ENCODE peak calls at places on chromosomes 16 and 17, in four cellular contexts. Y, U, H and F are unnamed samples.

GRCh38 chr17:17406225-17406624 is 70.6 kb upstream of the MED9 start:
- DNase-seq in Y (no peak), U (no peak), H (no peak), F (no peak)

GRCh38 chr17:68238894-68239293 is 8.9 kb upstream of the AMZ2 start:
- DNase-seq in Y (no peak), U (no peak), H (no peak), F (no peak)

GRCh38 chr16:70610273-70611223 is 35.8 kb upstream of the IL34 start:
- DNase-seq in Y (no peak), U (no peak), H (no peak), F (no peak)

GRCh38 chr17:46769531-46770438 is 48.7 kb downstream of the WNT3 start:
- DNase-seq in Y (peak), U (no peak), H (no peak), F (no peak)

GRCh38 chr17:56785396-56785795 is 48.3 kb downstream of the C17orf67 start:
- DNase-seq in Y (peak), U (no peak), H (no peak), F (no peak)

GRCh38 chr16:74623214-74623842 is 16.4 kb upstream of the GLG1 start:
- DNase-seq in Y (peak), U (no peak), H (no peak), F (no peak)

GRCh38 chr16:48860341-48860740 is 250.4 kb upstream of the N4BP1 start:
- DNase-seq in Y (peak), U (no peak), H (no peak), F (no peak)

GRCh38 chr17:43018008-43018853 is 4.0 kb downstream of the VAT1 start:
- DNase-seq in Y (no peak), U (no peak), H (peak), F (no peak)

GRCh38 chr17:12421646-12422306 is 243.9 kb upstream of the MYOCD start:
- DNase-seq in Y (no peak), U (no peak), H (no peak), F (no peak)

GRCh38 chr17:27407916-27408846 is 48.1 kb upstream of the KSR1 start:
- DNase-seq in Y (peak), U (no peak), H (no peak), F (peak)

GRCh38 chr16:11698271-11698689 is 30.0 kb downstream of the SNN start:
- DNase-seq in Y (no peak), U (no peak), H (no peak), F (no peak)

GRCh38 chr17:17041018-17041521 is 1.2 kb upstream of the MPRIP start:
- DNase-seq in Y (peak), U (no peak), H (no peak), F (no peak)

GRCh38 chr17:41421116-41421515 is 3.3 kb downstream of the KRT37 start:
- DNase-seq in Y (peak), U (no peak), H (no peak), F (no peak)

GRCh38 chr17:82943339-82943738 is 103.5 kb upstream of the ZNF750 start:
- DNase-seq in Y (no peak), U (no peak), H (no peak), F (no peak)

GRCh38 chr17:46979023-46979870 is at the start of gene RPRML:
- DNase-seq in Y (no peak), U (no peak), H (peak), F (no peak)

GRCh38 chr17:34569591-34569990 is 9.8 kb upstream of the TMEM132E start:
- DNase-seq in Y (no peak), U (no peak), H (no peak), F (no peak)

GRCh38 chr16:11507991-11508390 is 78.7 kb downstream of the LITAF start:
- DNase-seq in Y (no peak), U (no peak), H (no peak), F (no peak)

GRCh38 chr17:63099420-63099819 is 133.4 kb downstream of the TANC2 start:
- DNase-seq in Y (no peak), U (no peak), H (no peak), F (no peak)

GRCh38 chr17:75008373-75008772 is 4.1 kb upstream of the MRPL58 start:
- DNase-seq in Y (no peak), U (no peak), H (no peak), F (no peak)

GRCh38 chr16:6081320-6081976 is 983.9 kb upstream of the EEF2KMT start:
- DNase-seq in Y (no peak), U (no peak), H (no peak), F (no peak)

GRCh38 chr16:1398826-1399581 is 15.5 kb downstream of the UNKL start:
- DNase-seq in Y (no peak), U (no peak), H (no peak), F (no peak)

DNA sequence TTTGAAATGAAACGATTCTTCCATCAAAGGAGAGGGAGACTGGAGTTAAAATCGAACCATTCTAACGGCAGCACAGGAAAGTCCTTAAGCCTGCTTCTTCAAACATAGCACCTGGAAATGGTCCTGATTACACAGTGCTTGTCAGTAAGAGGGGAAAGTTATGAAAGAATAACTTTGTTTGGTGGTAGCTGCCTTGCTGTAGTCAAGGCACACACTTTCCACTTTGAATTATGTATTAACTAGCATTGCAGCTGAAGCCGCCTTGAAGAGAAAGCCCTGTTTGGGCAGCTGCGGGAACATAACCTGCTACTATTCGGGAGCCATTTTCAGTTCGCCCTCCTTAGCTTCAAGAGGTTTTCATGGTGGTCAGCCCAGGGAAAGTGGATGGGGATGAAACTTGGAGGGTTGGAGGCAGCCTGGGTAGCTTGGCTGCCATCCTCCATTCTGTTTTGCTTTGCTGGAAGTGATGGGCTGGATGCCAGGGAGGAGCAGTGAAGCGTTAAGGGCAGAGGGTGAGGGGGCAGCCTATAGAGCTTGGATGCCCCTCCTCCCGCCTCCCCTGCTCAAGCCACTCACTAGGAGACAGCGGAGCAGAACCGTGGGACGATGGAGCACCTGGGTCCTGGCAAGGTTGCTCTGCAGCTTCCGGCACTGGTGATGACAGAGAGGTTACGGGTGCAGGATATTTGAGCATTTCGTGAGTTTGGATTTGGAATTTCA is 5.2 kb upstream of the HAS3 start:
- DNase-seq in Y (no peak), U (no peak), H (no peak), F (no peak)
- H3K4me3 ChIP-seq in Y (no peak), U (no peak), H (no peak), F (no peak)

GRCh38 chr16:77225182-77225581 is 26.0 kb downstream of the SYCE1L start:
- DNase-seq in Y (no peak), U (no peak), H (no peak), F (no peak)

GRCh38 chr16:77220427-77220826 is 21.2 kb downstream of the SYCE1L start:
- DNase-seq in Y (no peak), U (no peak), H (no peak), F (no peak)

GRCh38 chr16:77221482-77221881 is 22.3 kb downstream of the SYCE1L start:
- DNase-seq in Y (peak), U (no peak), H (no peak), F (peak)

GRCh38 chr16:77219437-77219836 is 20.2 kb downstream of the SYCE1L start:
- DNase-seq in Y (no peak), U (no peak), H (no peak), F (no peak)

GRCh38 chr16:77223184-77223583 is 24.0 kb downstream of the SYCE1L start:
- DNase-seq in Y (no peak), U (no peak), H (no peak), F (no peak)
- TF ChIP-seq CTCF in Y (peak), U (no peak), H (peak), F (peak)

GRCh38 chr17:48571826-48572417 is 6.2 kb downstream of the HOXB4 start:
- DNase-seq in Y (no peak), U (no peak), H (no peak), F (no peak)

GRCh38 chr17:48568499-48569259 is 9.5 kb downstream of the HOXB4 start:
- DNase-seq in Y (peak), U (no peak), H (no peak), F (no peak)

GRCh38 chr17:48571024-48571818 is 6.9 kb downstream of the HOXB4 start:
- DNase-seq in Y (no peak), U (no peak), H (no peak), F (no peak)

GRCh38 chr17:48569676-48570324 is 8.3 kb downstream of the HOXB4 start:
- DNase-seq in Y (no peak), U (no peak), H (no peak), F (no peak)

GRCh38 chr17:48570325-48571023 is 7.7 kb downstream of the HOXB4 start:
- DNase-seq in Y (peak), U (no peak), H (no peak), F (no peak)
- H3K4me3 ChIP-seq in Y (peak), U (no peak), H (no peak), F (no peak)

GRCh38 chr16:20538687-20539086 is 37.5 kb downstream of the ACSM2B start:
- DNase-seq in Y (no peak), U (no peak), H (no peak), F (no peak)
- TF ChIP-seq CTCF in Y (no peak), U (no peak), H (no peak), F (no peak)

DNA sequence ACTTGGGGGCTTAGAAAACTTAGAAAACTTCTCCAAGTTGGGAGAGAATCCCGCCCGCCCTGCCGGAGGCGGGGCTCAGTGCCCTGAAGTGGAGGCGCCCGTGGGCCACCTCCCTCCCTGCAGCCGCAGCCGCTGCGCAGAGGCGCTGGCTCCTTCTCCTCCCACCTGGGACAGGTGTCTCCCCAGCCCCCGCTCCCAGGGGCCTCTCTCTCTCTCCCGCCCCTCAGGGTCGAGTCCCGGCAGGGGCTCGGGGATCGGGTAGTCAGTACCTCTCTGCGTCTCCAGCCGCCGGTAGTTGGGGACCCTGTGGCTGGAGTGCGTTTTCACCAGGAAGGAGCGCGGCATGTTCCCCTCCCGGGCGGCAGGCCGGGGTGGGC is 257 bp downstream of the SNAI3 start:
- DNase-seq in Y (no peak), U (no peak), H (peak), F (no peak)
- H3K4me3 ChIP-seq in Y (peak), U (peak), H (peak), F (peak)

GRCh38 chr17:49002331-49002730 is 5.1 kb downstream of the IGF2BP1 start:
- DNase-seq in Y (no peak), U (no peak), H (no peak), F (no peak)
- TF ChIP-seq CTCF in Y (no peak), U (no peak), H (no peak), F (no peak)